ENCODE peak calls at places on chromosomes 13 and 19, in ten cellular contexts. F is activated CD8-positive, alpha-beta memory T cell treated with anti-CD3 and anti-CD28 coated beads for 48 hours; E is naive B cell; O is stromal cell of bone marrow; D is activated T-helper 2 cell treated with anti-CD3 and anti-CD28 coated beads, Interferon-gamma antibody, Interleukin-2, Interleukin-4, amounts not matched to agents 10 μg/mL and 5 μg/mL and 100 μg/mL, durations not matched to agents 14 hours and 24 hours and 36 hours; G is right lobe of liver; V is memory B cell; N is fibroblast of the conjunctiva; S is MCF 10A; R is left ventricle myocardium inferior. L is an unnamed sample.

GRCh38 chr13:112525306-112525945 is 62.5 kb downstream of the TUBGCP3 start:
- DNase-seq in S (no peak), V (no peak), N (no peak), F (no peak), O (no peak), R (no peak), D (no peak), G (no peak), E (no peak), L (no peak)

GRCh38 chr19:46602392-46603194 is 1.5 kb downstream of the CALM3 start:
- DNase-seq in R (no peak), F (no peak), O (no peak), D (no peak), N (no peak), G (peak; percentile 54), S (no peak), V (peak; percentile 15), E (no peak), L (no peak)

GRCh38 chr13:30889196-30889690 is 16.8 kb upstream of the MEDAG start:
- DNase-seq in R (no peak), S (no peak), D (no peak), E (no peak), F (no peak), O (no peak), N (no peak), G (no peak), V (no peak), L (no peak)

GRCh38 chr13:64417609-64418008 is 2812.5 kb downstream of the PCDH9 start:
- DNase-seq in R (no peak), G (no peak), S (no peak), F (no peak), E (no peak), O (no peak), N (no peak), V (no peak), D (no peak), L (no peak)

GRCh38 chr19:49214701-49215100 is 57.1 kb downstream of the TRPM4 start:
- DNase-seq in D (no peak), S (no peak), O (no peak), G (no peak), F (no peak), N (no peak), V (no peak), R (no peak), E (no peak), L (no peak)

GRCh38 chr13:44364601-44365000 is 9.0 kb upstream of the SERP2 start:
- DNase-seq in V (no peak), O (peak; percentile 35), E (no peak), N (no peak), R (no peak), S (peak; percentile 69), F (no peak), G (peak; percentile 58), D (no peak), L (no peak)

GRCh38 chr19:4455742-4456565 is 1.6 kb downstream of the UBXN6 start:
- DNase-seq in O (peak; percentile 51), G (peak; percentile 61), S (peak; percentile 75), E (no peak), R (peak; percentile 78), V (no peak), F (no peak), D (no peak), N (peak; percentile 78), L (no peak)

GRCh38 chr13:104017317-104017716 is 951.1 kb upstream of the SLC10A2 start:
- DNase-seq in E (no peak), N (no peak), F (no peak), G (no peak), S (no peak), D (no peak), R (no peak), O (no peak), V (no peak), L (no peak)

GRCh38 chr13:45292176-45292575 is 48.8 kb downstream of the TPT1 start:
- DNase-seq in N (no peak), R (no peak), F (no peak), D (no peak), S (peak; percentile 61), O (no peak), V (no peak), G (no peak), E (no peak), L (no peak)

GRCh38 chr13:113777311-113778260 is 18.6 kb downstream of the TMEM255B start:
- DNase-seq in O (no peak), D (no peak), G (peak; percentile 37), E (no peak), V (no peak), S (no peak), N (no peak), F (no peak), R (no peak), L (no peak)

GRCh38 chr19:49272204-49272603 is 52.8 kb downstream of the SLC6A16 start:
- DNase-seq in G (no peak), O (peak; percentile 33), V (no peak), S (peak; percentile 92), E (no peak), R (no peak), N (no peak), D (no peak), F (no peak), L (no peak)

GRCh38 chr13:31320946-31321345 is 121.2 kb downstream of the B3GLCT start:
- DNase-seq in V (no peak), E (peak; percentile 4), D (no peak), N (no peak), R (no peak), O (no peak), G (no peak), S (no peak), F (no peak), L (no peak)

GRCh38 chr19:56727731-56728130 is 56.2 kb upstream of the ZNF835 start:
- DNase-seq in F (no peak), E (no peak), N (no peak), O (no peak), R (no peak), G (no peak), S (no peak), D (no peak), V (no peak), L (no peak)

GRCh38 chr13:60654405-60654804 is 257.4 kb downstream of the TDRD3 start:
- DNase-seq in V (no peak), E (no peak), S (peak; percentile 65), O (peak; percentile 25), N (no peak), G (peak; percentile 73), F (no peak), R (peak; percentile 33), D (no peak), L (no peak)

GRCh38 chr19:2089001-2089711 is 7.0 kb downstream of the MOB3A start:
- DNase-seq in G (no peak), R (no peak), V (peak; percentile 66), N (no peak), S (peak; percentile 89), E (peak; percentile 59), O (no peak), F (no peak), D (no peak), L (no peak)

GRCh38 chr19:1424182-1424955 is 13.8 kb upstream of the RPS15 start:
- DNase-seq in R (no peak), N (no peak), O (no peak), S (no peak), V (no peak), G (peak; percentile 83), D (no peak), F (no peak), E (no peak), L (no peak)

GRCh38 chr19:18089726-18090125 is 3.0 kb upstream of the IL12RB1 start:
- DNase-seq in S (no peak), G (no peak), F (no peak), V (no peak), O (no peak), D (no peak), N (no peak), R (no peak), E (no peak), L (no peak)

GRCh38 chr13:59492030-59492636 is 671.6 kb downstream of the DIAPH3 start:
- DNase-seq in O (no peak), R (no peak), G (no peak), N (no peak), V (no peak), F (no peak), S (no peak), D (no peak), E (no peak), L (no peak)

GRCh38 chr19:49851456-49852259 is 699 bp downstream of the PTOV1 start:
- DNase-seq in E (no peak), D (no peak), O (no peak), G (peak; percentile 63), S (no peak), V (no peak), N (no peak), R (no peak), F (no peak), L (no peak)

GRCh38 chr13:48263196-48263595 is 30.2 kb downstream of the ITM2B start:
- DNase-seq in G (no peak), O (no peak), E (no peak), S (no peak), D (no peak), V (no peak), F (no peak), N (no peak), R (no peak), L (no peak)